ENCODE peak calls at places on chromosome 21, in four cellular contexts. One of them, this sample, is unnamed.
A peak's percentile ranks its signal among the peaks of the same experiment; 100 is the strongest.

GRCh38 chr21:35438643-35439404 is 389.7 kb upstream of the RUNX1 start:
- DNase-seq in nephron progenitor cell: no peak
- DNase-seq in pancreas: no peak
- DNase-seq in colonic mucosa: peak; percentile 44
- DNase-seq in this sample: no peak

GRCh38 chr21:43900078-43900385 is 35.0 kb downstream of the AGPAT3 start:
- DNase-seq in nephron progenitor cell: no peak
- DNase-seq in pancreas: no peak
- DNase-seq in colonic mucosa: no peak
- DNase-seq in this sample: no peak

GRCh38 chr21:20856926-20857325 is 141.3 kb upstream of the NCAM2 start:
- DNase-seq in nephron progenitor cell: no peak
- DNase-seq in pancreas: no peak
- DNase-seq in colonic mucosa: no peak
- DNase-seq in this sample: no peak

GRCh38 chr21:39852021-39852721 is 15.1 kb upstream of the PCP4 start:
- DNase-seq in nephron progenitor cell: no peak
- DNase-seq in pancreas: no peak
- DNase-seq in colonic mucosa: no peak
- DNase-seq in this sample: no peak

GRCh38 chr21:46092026-46092764 is 5.7 kb upstream of the COL6A2 start:
- DNase-seq in nephron progenitor cell: no peak
- DNase-seq in pancreas: no peak
- DNase-seq in colonic mucosa: peak; percentile 49
- DNase-seq in this sample: no peak

GRCh38 chr21:19218163-19218562 is 814.6 kb upstream of the TMPRSS15 start:
- DNase-seq in nephron progenitor cell: no peak
- DNase-seq in pancreas: no peak
- DNase-seq in colonic mucosa: no peak
- DNase-seq in this sample: no peak

GRCh38 chr21:45135868-45136267 is 61.5 kb downstream of the ADARB1 start:
- DNase-seq in nephron progenitor cell: no peak
- DNase-seq in pancreas: no peak
- DNase-seq in colonic mucosa: no peak
- DNase-seq in this sample: no peak

GRCh38 chr21:35904995-35905972 is 155.0 kb downstream of the SETD4 start:
- DNase-seq in nephron progenitor cell: no peak
- DNase-seq in pancreas: no peak
- DNase-seq in colonic mucosa: no peak
- DNase-seq in this sample: no peak

GRCh38 chr21:46149205-46149901 is 6.0 kb downstream of the FTCD start:
- DNase-seq in nephron progenitor cell: peak; percentile 1
- DNase-seq in pancreas: peak; percentile 10
- DNase-seq in colonic mucosa: no peak
- DNase-seq in this sample: peak; percentile 14

GRCh38 chr21:44380876-44381275 is 27.5 kb downstream of the TRPM2 start:
- DNase-seq in nephron progenitor cell: no peak
- DNase-seq in pancreas: no peak
- DNase-seq in colonic mucosa: no peak
- DNase-seq in this sample: no peak

GRCh38 chr21:19913995-19914394 is 1084.2 kb upstream of the NCAM2 start:
- DNase-seq in nephron progenitor cell: no peak
- DNase-seq in pancreas: no peak
- DNase-seq in colonic mucosa: no peak
- DNase-seq in this sample: no peak

GRCh38 chr21:43331962-43332458 is 94.9 kb downstream of the SIK1 start:
- DNase-seq in nephron progenitor cell: no peak
- DNase-seq in pancreas: no peak
- DNase-seq in colonic mucosa: no peak
- DNase-seq in this sample: no peak

GRCh38 chr21:31164713-31165694 is 126.7 kb upstream of the KRTAP19-8 start:
- DNase-seq in nephron progenitor cell: no peak
- DNase-seq in pancreas: no peak
- DNase-seq in colonic mucosa: no peak
- DNase-seq in this sample: no peak

GRCh38 chr21:42187976-42188653 is 30.8 kb upstream of the ABCG1 start:
- DNase-seq in nephron progenitor cell: no peak
- DNase-seq in pancreas: no peak
- DNase-seq in colonic mucosa: no peak
- DNase-seq in this sample: no peak
- TF ChIP-seq CTCF in nephron progenitor cell: no peak
- TF ChIP-seq CTCF in pancreas: no peak
- TF ChIP-seq CTCF in colonic mucosa: no peak
- TF ChIP-seq CTCF in this sample: no peak

DNA sequence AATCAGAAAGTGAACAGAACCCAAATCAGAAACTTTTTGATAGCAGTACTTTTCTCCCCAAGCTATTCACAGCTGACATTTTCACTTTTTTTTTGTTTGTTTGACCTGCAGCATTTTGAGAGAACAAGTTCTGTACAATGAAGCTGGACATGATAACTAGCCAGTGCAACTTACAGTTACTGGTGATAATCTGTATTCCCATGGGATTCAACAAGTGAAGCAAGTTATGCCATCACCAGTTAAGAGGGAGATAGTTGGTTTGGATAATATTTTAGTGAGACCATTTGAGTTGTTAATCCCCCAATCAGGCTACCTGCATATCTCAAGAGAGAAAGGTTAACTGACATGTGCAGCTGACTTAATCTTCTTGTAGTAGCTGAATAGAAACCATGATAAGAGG is 18.1 kb downstream of the SON start:
- DNase-seq in nephron progenitor cell: no peak
- DNase-seq in pancreas: no peak
- DNase-seq in colonic mucosa: no peak
- DNase-seq in this sample: no peak
- TF ChIP-seq CTCF in nephron progenitor cell: no peak
- TF ChIP-seq CTCF in pancreas: no peak
- TF ChIP-seq CTCF in colonic mucosa: no peak
- TF ChIP-seq CTCF in this sample: no peak

DNA sequence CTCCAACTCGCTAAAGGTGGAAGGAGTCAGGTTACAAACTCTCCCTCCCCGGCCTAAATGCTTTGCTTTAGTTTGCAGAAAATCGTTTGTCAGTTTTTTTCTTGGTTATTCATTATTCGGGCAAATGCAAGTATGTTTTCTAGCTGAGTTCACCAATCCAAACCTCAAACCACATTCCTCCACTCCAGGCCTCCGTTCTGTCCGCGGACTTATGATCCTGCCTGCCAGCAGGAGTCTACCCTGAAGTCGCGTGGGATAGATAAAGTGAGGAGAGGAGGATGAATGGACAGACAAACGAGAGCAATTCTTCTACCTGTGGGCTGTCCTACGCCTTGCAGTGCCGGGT is 1.3 kb downstream of the ADAMTS1 start:
- DNase-seq in nephron progenitor cell: no peak
- DNase-seq in pancreas: no peak
- DNase-seq in colonic mucosa: no peak
- DNase-seq in this sample: no peak
- TF ChIP-seq CTCF in nephron progenitor cell: no peak
- TF ChIP-seq CTCF in pancreas: no peak
- TF ChIP-seq CTCF in colonic mucosa: no peak
- TF ChIP-seq CTCF in this sample: no peak

GRCh38 chr21:32499249-32500055 is 85.9 kb downstream of the TCP10L start:
- DNase-seq in nephron progenitor cell: no peak
- DNase-seq in pancreas: no peak
- DNase-seq in colonic mucosa: no peak
- DNase-seq in this sample: no peak
- TF ChIP-seq CTCF in nephron progenitor cell: no peak
- TF ChIP-seq CTCF in pancreas: no peak
- TF ChIP-seq CTCF in colonic mucosa: no peak
- TF ChIP-seq CTCF in this sample: no peak

GRCh38 chr21:33691945-33692594 is 49.8 kb downstream of the ITSN1 start:
- DNase-seq in nephron progenitor cell: no peak
- DNase-seq in pancreas: no peak
- DNase-seq in colonic mucosa: no peak
- DNase-seq in this sample: no peak
- TF ChIP-seq CTCF in nephron progenitor cell: no peak
- TF ChIP-seq CTCF in pancreas: no peak
- TF ChIP-seq CTCF in colonic mucosa: no peak
- TF ChIP-seq CTCF in this sample: no peak